ENCODE peak calls at places on chromosomes 3 and 15, in nine cellular contexts. A is heart left ventricle, M is left kidney, H is Calu3, Z is astrocyte, Y is left lung, D is head of caudate nucleus, Q is fibroblast of the conjunctiva, G is T-helper 22 cell. K is an unnamed sample.
A peak's percentile ranks its signal among the peaks of the same experiment; 100 is the strongest.

GRCh38 chr3:17258823-17259436 is 374.2 kb downstream of the PLCL2 start:
- DNase-seq in M (peak; percentile 58), H (peak; percentile 3), Y (no peak), A (no peak), Q (peak; percentile 21), Z (peak; percentile 8), D (no peak), G (no peak), K (peak; percentile 39)

GRCh38 chr3:193890036-193890897 is 245.7 kb upstream of the HES1 start:
- DNase-seq in Y (no peak), D (no peak), Z (no peak), A (no peak), H (no peak), Q (no peak), M (no peak), G (no peak), K (no peak)

GRCh38 chr3:182596673-182597410 is 196.5 kb upstream of the ATP11B start:
- DNase-seq in Y (no peak), H (peak; percentile 17), Z (no peak), A (no peak), Q (no peak), G (no peak), D (no peak), M (peak; percentile 50), K (peak; percentile 71)

GRCh38 chr15:26614734-26615133 is 158.1 kb downstream of the GABRB3 start:
- DNase-seq in M (no peak), Z (no peak), A (no peak), G (no peak), H (no peak), D (no peak), Y (no peak), Q (no peak), K (no peak)

GRCh38 chr3:111761309-111761795 is 97.7 kb upstream of the PHLDB2 start:
- DNase-seq in Z (peak; percentile 89), M (no peak), D (no peak), H (no peak), A (no peak), G (no peak), Y (no peak), Q (peak; percentile 79), K (no peak)

GRCh38 chr15:85652457-85652856 is 142.3 kb downstream of the KLHL25 start:
- DNase-seq in H (no peak), M (no peak), Q (no peak), Y (no peak), A (no peak), G (no peak), D (no peak), Z (no peak), K (no peak)

GRCh38 chr3:23761440-23761896 is 44.3 kb upstream of the UBE2E1 start:
- DNase-seq in Y (no peak), A (no peak), Z (no peak), H (peak; percentile 44), Q (no peak), M (peak; percentile 69), G (no peak), D (no peak), K (peak; percentile 39)

GRCh38 chr3:15875016-15875689 is 77.4 kb upstream of the ANKRD28 start:
- DNase-seq in M (no peak), Z (peak; percentile 77), G (no peak), Q (peak; percentile 16), Y (no peak), D (no peak), H (no peak), A (no peak), K (no peak)

GRCh38 chr15:101115318-101115886 is 136.4 kb downstream of the CHSY1 start:
- DNase-seq in A (no peak), H (no peak), G (no peak), Y (peak; percentile 34), Q (no peak), M (peak; percentile 78), Z (no peak), D (no peak), K (no peak)

GRCh38 chr3:861721-862120 is 231.1 kb upstream of the CNTN6 start:
- DNase-seq in G (no peak), Q (no peak), M (no peak), D (no peak), A (no peak), H (no peak), Y (no peak), Z (no peak), K (no peak)

GRCh38 chr3:49928511-49929017 is 1.0 kb downstream of the MON1A start:
- DNase-seq in Y (peak; percentile 51), Z (no peak), M (no peak), D (no peak), H (no peak), Q (no peak), A (no peak), G (no peak), K (no peak)

GRCh38 chr3:186149319-186149718 is 40.4 kb upstream of the ETV5 start:
- DNase-seq in H (no peak), Z (no peak), M (no peak), D (no peak), Y (no peak), A (no peak), Q (no peak), G (no peak), K (no peak)

GRCh38 chr15:87961851-87962816 is 294.4 kb downstream of the NTRK3 start:
- DNase-seq in M (peak; percentile 38), Q (no peak), D (no peak), A (no peak), Y (no peak), H (no peak), Z (no peak), G (no peak), K (no peak)

GRCh38 chr3:157311633-157312365 is 124.9 kb upstream of the PTX3 start:
- DNase-seq in Y (no peak), Z (peak; percentile 92), H (no peak), D (no peak), Q (peak; percentile 96), M (no peak), G (no peak), A (no peak), K (no peak)

GRCh38 chr3:35224571-35225280 is 414.6 kb upstream of the ARPP21 start:
- DNase-seq in Q (no peak), H (no peak), Y (no peak), A (no peak), G (no peak), Z (peak; percentile 11), D (no peak), M (peak; percentile 12), K (no peak)

GRCh38 chr3:72595927-72596610 is 252.2 kb downstream of the SHQ1 start:
- DNase-seq in H (no peak), Y (no peak), A (no peak), Z (no peak), M (no peak), Q (no peak), G (no peak), D (no peak), K (no peak)

GRCh38 chr3:37072892-37073291 is 79.6 kb downstream of the MLH1 start:
- DNase-seq in H (peak; percentile 24), G (no peak), A (no peak), Z (peak; percentile 86), Y (no peak), M (peak; percentile 17), D (no peak), Q (peak; percentile 63), K (no peak)

GRCh38 chr3:24763421-24763820 is 268.8 kb upstream of the THRB start:
- DNase-seq in Z (peak; percentile 1), D (no peak), H (no peak), G (no peak), A (no peak), Q (no peak), Y (no peak), M (no peak), K (no peak)

GRCh38 chr15:82100116-82100795 is 54.4 kb upstream of the MEX3B start:
- DNase-seq in D (no peak), M (peak; percentile 87), G (no peak), H (no peak), Q (no peak), A (no peak), Y (no peak), Z (no peak), K (no peak)

K was measured in DMS53.